ENCODE peak calls at places on chromosomes 12 and 14, in four cellular contexts. N is lung, X is endothelial cell, A is GM23338. O is an unnamed sample.

GRCh38 chr14:96136361-96136760 is 68.3 kb upstream of the BDKRB2 start:
- DNase-seq in N (no peak), X (no peak), A (no peak), O (no peak)

GRCh38 chr14:88005050-88005481 is at the start of gene GPR65:
- DNase-seq in N (no peak), X (no peak), A (no peak), O (no peak)

GRCh38 chr12:105907982-105908381 is 230.8 kb downstream of the NUAK1 start:
- DNase-seq in N (no peak), X (no peak), A (no peak), O (no peak)

GRCh38 chr14:71554323-71554722 is 377.9 kb upstream of the RGS6 start:
- DNase-seq in N (no peak), X (no peak), A (no peak), O (no peak)

GRCh38 chr12:92034858-92035401 is 110.7 kb downstream of the BTG1 start:
- DNase-seq in N (peak), X (peak), A (no peak), O (no peak)

GRCh38 chr12:795305-795704 is 42.9 kb downstream of the WNK1 start:
- DNase-seq in N (no peak), X (no peak), A (no peak), O (no peak)

GRCh38 chr12:52648012-52648550 is 3.9 kb downstream of the KRT2 start:
- DNase-seq in N (no peak), X (no peak), A (no peak), O (no peak)

GRCh38 chr14:97298331-97298730 is 501.1 kb downstream of the VRK1 start:
- DNase-seq in N (no peak), X (peak), A (peak), O (no peak)

GRCh38 chr12:58575281-58575680 is 345.0 kb downstream of the LRIG3 start:
- DNase-seq in N (no peak), X (no peak), A (no peak), O (no peak)

GRCh38 chr14:51205486-51205885 is 34.6 kb upstream of the TMX1 start:
- DNase-seq in N (no peak), X (no peak), A (no peak), O (no peak)

GRCh38 chr12:26273811-26274210 is 78.4 kb downstream of the SSPN start:
- DNase-seq in N (no peak), X (no peak), A (no peak), O (no peak)

GRCh38 chr14:22898302-22898894 is 15.4 kb downstream of the REM2 start:
- DNase-seq in N (no peak), X (no peak), A (no peak), O (no peak)

GRCh38 chr14:86799244-86799647 is 1193.7 kb downstream of the GALC start:
- DNase-seq in N (no peak), X (no peak), A (no peak), O (no peak)

GRCh38 chr12:55725556-55725955 is 3.3 kb downstream of the CD63 start:
- DNase-seq in N (no peak), X (no peak), A (no peak), O (no peak)

GRCh38 chr14:101830271-101830670 is 68.8 kb downstream of the PPP2R5C start:
- DNase-seq in N (no peak), X (no peak), A (no peak), O (no peak)

GRCh38 chr14:68307769-68308168 is 485.1 kb downstream of the ZFP36L1 start:
- DNase-seq in N (no peak), X (no peak), A (no peak), O (no peak)

GRCh38 chr14:61585598-61586538 is 109.4 kb upstream of the HIF1A start:
- DNase-seq in N (peak), X (no peak), A (no peak), O (no peak)

GRCh38 chr12:15538881-15539280 is 216.6 kb downstream of the PTPRO start:
- DNase-seq in N (no peak), X (no peak), A (no peak), O (no peak)

GRCh38 chr12:132106921-132107320 is 37.2 kb downstream of the DDX51 start:
- DNase-seq in N (no peak), X (no peak), A (no peak), O (no peak)

GRCh38 chr14:91138511-91139359 is 24.9 kb downstream of the DGLUCY start:
- DNase-seq in N (no peak), X (peak), A (peak), O (no peak)

GRCh38 chr12:2498961-2499500 is 295.7 kb upstream of the FKBP4 start:
- DNase-seq in N (no peak), X (no peak), A (peak), O (no peak)

GRCh38 chr12:90124914-90125313 is 416.3 kb upstream of the ATP2B1 start:
- DNase-seq in N (no peak), X (no peak), A (no peak), O (no peak)

GRCh38 chr14:103100281-103101121 is 6.0 kb downstream of the EXOC3L4 start:
- DNase-seq in N (no peak), X (no peak), A (no peak), O (no peak)

GRCh38 chr12:78584695-78585094 is 279.9 kb upstream of the SYT1 start:
- DNase-seq in N (no peak), X (peak), A (peak), O (no peak)

GRCh38 chr12:96194901-96195844 is 998 bp downstream of the ELK3 start:
- DNase-seq in N (peak), X (no peak), A (peak), O (peak)

GRCh38 chr12:71746983-71747611 is 7.6 kb upstream of the RAB21 start:
- DNase-seq in N (peak), X (peak), A (peak), O (peak)

GRCh38 chr12:880656-881055 is 68.8 kb downstream of the RAD52 start:
- DNase-seq in N (no peak), X (no peak), A (no peak), O (no peak)

GRCh38 chr12:13680916-13681315 is 300.5 kb downstream of the GRIN2B start:
- DNase-seq in N (no peak), X (no peak), A (no peak), O (no peak)

GRCh38 chr14:101503431-101504095 is 57.7 kb upstream of the DIO3 start:
- DNase-seq in N (no peak), X (no peak), A (no peak), O (no peak)

GRCh38 chr12:67879937-67880336 is 109.3 kb upstream of the IFNG-AS1 start:
- DNase-seq in N (no peak), X (no peak), A (no peak), O (no peak)

GRCh38 chr14:99792551-99793212 is 531 bp upstream of the EML1 start:
- DNase-seq in N (no peak), X (peak), A (peak), O (peak)

GRCh38 chr12:510071-510825 is 50.5 kb downstream of the B4GALNT3 start:
- DNase-seq in N (peak), X (no peak), A (peak), O (peak)

GRCh38 chr14:102988054-102988453 is 65.6 kb downstream of the AMN start:
- DNase-seq in N (no peak), X (no peak), A (no peak), O (no peak)

GRCh38 chr12:54141534-54142475 is 47.0 kb downstream of the SMUG1 start:
- DNase-seq in N (no peak), X (no peak), A (no peak), O (no peak)

GRCh38 chr12:109863961-109864712 is 16.2 kb downstream of the GLTP start:
- DNase-seq in N (peak), X (no peak), A (no peak), O (no peak)

GRCh38 chr14:91727121-91727520 is 4.8 kb downstream of the CATSPERB start:
- DNase-seq in N (no peak), X (no peak), A (no peak), O (no peak)

GRCh38 chr12:19584734-19585133 is 145.4 kb downstream of the AEBP2 start:
- DNase-seq in N (no peak), X (no peak), A (no peak), O (no peak)

GRCh38 chr12:48442191-48442828 is 30.0 kb upstream of the ANP32D start:
- DNase-seq in N (no peak), X (no peak), A (peak), O (no peak)
- TF ChIP-seq CTCF in N (no peak), X (no peak), A (peak), O (no peak)

GRCh38 chr14:25406818-25407217 is 356.9 kb upstream of the STXBP6 start:
- DNase-seq in N (no peak), X (peak), A (peak), O (peak)
- TF ChIP-seq CTCF in N (no peak), X (peak), A (peak), O (peak)

GRCh38 chr12:115926037-115926670 is 351.3 kb downstream of the MED13L start:
- DNase-seq in N (no peak), X (no peak), A (no peak), O (no peak)
- TF ChIP-seq CTCF in N (no peak), X (no peak), A (no peak), O (no peak)

DNA sequence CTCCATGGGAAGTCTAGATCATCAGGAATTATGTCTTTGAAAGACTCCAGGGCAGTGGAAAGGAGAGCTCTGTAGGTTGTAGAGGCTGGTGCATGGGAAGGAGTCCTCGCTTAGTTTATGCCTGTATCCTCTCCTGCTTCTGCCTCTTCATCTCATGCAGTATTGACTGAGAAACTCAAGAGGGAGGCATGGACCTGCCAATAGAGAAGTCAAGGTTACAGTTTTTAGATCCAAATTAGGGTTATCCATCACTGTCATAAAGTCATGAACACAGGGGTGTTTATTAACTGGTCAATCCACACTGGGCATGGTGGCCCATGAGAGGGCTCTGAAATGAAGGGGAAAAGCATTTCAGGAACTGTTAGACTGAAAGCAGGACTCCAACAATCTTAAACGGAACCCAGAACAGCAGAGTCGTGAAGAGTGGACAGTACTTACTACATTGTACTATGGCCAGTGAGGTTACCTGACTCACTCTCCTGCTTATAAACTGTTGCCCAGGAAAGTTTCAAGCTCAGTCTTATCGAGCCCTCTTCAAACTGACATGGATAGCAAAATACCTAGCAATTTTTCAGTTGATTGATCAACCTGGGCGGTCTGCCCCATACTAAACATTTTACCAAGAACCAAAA is 30.1 kb upstream of the DHRS7 start:
- DNase-seq in N (no peak), X (no peak), A (peak), O (no peak)
- TF ChIP-seq CTCF in N (no peak), X (no peak), A (peak), O (no peak)